ENCODE peak calls at places on chromosome 2, in ten cellular contexts. P, Z, E, Q, G, W, V, X, S and U are unnamed samples.

GRCh38 chr2:60439219-60439974 is 114.1 kb downstream of the BCL11A start:
- DNase-seq in P (no peak), Z (peak), E (peak), Q (no peak), G (no peak), W (peak), V (peak), X (peak), S (peak), U (no peak)

GRCh38 chr2:71896385-71897144 is 251.1 kb downstream of the CYP26B1 start:
- DNase-seq in P (no peak), Z (peak), E (no peak), Q (no peak), G (no peak), W (no peak), V (no peak), X (no peak), S (no peak), U (no peak)

GRCh38 chr2:97712693-97713295 is 582 bp upstream of the ZAP70 start:
- DNase-seq in P (peak), Z (no peak), E (no peak), Q (no peak), G (no peak), W (no peak), V (no peak), X (no peak), S (no peak), U (no peak)

GRCh38 chr2:240567137-240567871 is 980 bp upstream of the RNPEPL1 start:
- DNase-seq in P (peak), Z (no peak), E (peak), Q (no peak), G (no peak), W (no peak), V (peak), X (no peak), S (no peak), U (peak)

GRCh38 chr2:230919240-230919639 is 5.8 kb downstream of the GPR55 start:
- DNase-seq in P (no peak), Z (no peak), E (no peak), Q (no peak), G (no peak), W (no peak), V (no peak), X (no peak), S (no peak), U (peak)

GRCh38 chr2:168635065-168635577 is 167.3 kb upstream of the NOSTRIN start:
- DNase-seq in P (no peak), Z (peak), E (peak), Q (peak), G (no peak), W (no peak), V (no peak), X (no peak), S (no peak), U (no peak)

GRCh38 chr2:174951746-174952145 is 53.4 kb downstream of the CHN1 start:
- DNase-seq in P (no peak), Z (no peak), E (no peak), Q (peak), G (no peak), W (no peak), V (no peak), X (peak), S (no peak), U (no peak)

GRCh38 chr2:71759056-71759455 is 305.7 kb downstream of the DYSF start:
- DNase-seq in P (no peak), Z (no peak), E (no peak), Q (peak), G (no peak), W (no peak), V (no peak), X (peak), S (no peak), U (no peak)

GRCh38 chr2:213246665-213247281 is 37.5 kb upstream of the SPAG16 start:
- DNase-seq in P (peak), Z (no peak), E (peak), Q (peak), G (no peak), W (peak), V (peak), X (no peak), S (peak), U (peak)

GRCh38 chr2:10499911-10500521 is 51.9 kb upstream of the ODC1 start:
- DNase-seq in P (peak), Z (no peak), E (no peak), Q (no peak), G (no peak), W (no peak), V (no peak), X (no peak), S (no peak), U (no peak)

GRCh38 chr2:223494987-223495386 is 107.2 kb downstream of the SCG2 start:
- DNase-seq in P (no peak), Z (no peak), E (no peak), Q (peak), G (no peak), W (no peak), V (no peak), X (no peak), S (no peak), U (no peak)

GRCh38 chr2:201697899-201698298 is 545 bp downstream of the MPP4 start:
- DNase-seq in P (no peak), Z (no peak), E (no peak), Q (peak), G (no peak), W (no peak), V (no peak), X (peak), S (no peak), U (no peak)

GRCh38 chr2:166831930-166832329 is 56.4 kb upstream of the XIRP2 start:
- DNase-seq in P (no peak), Z (no peak), E (no peak), Q (peak), G (no peak), W (no peak), V (no peak), X (no peak), S (no peak), U (no peak)

GRCh38 chr2:19035238-19035637 is 323.2 kb downstream of the OSR1 start:
- DNase-seq in P (no peak), Z (no peak), E (peak), Q (peak), G (no peak), W (no peak), V (no peak), X (peak), S (no peak), U (no peak)

GRCh38 chr2:134124047-134124753 is 129.7 kb upstream of the MGAT5 start:
- DNase-seq in P (no peak), Z (no peak), E (no peak), Q (no peak), G (no peak), W (no peak), V (no peak), X (no peak), S (peak), U (no peak)

GRCh38 chr2:174971868-174972781 is 33.1 kb downstream of the CHN1 start:
- DNase-seq in P (no peak), Z (no peak), E (no peak), Q (peak), G (peak), W (no peak), V (no peak), X (peak), S (no peak), U (no peak)

GRCh38 chr2:158984554-158985207 is 16.2 kb downstream of the TANC1 start:
- DNase-seq in P (no peak), Z (no peak), E (no peak), Q (no peak), G (no peak), W (no peak), V (no peak), X (no peak), S (no peak), U (no peak)

GRCh38 chr2:37984589-37984988 is 59.5 kb downstream of the RMDN2 start:
- DNase-seq in P (no peak), Z (no peak), E (no peak), Q (peak), G (no peak), W (no peak), V (no peak), X (no peak), S (no peak), U (no peak)

GRCh38 chr2:239599299-239599698 is 198.5 kb upstream of the HDAC4 start:
- DNase-seq in P (no peak), Z (no peak), E (peak), Q (no peak), G (no peak), W (no peak), V (no peak), X (no peak), S (no peak), U (no peak)

GRCh38 chr2:71064754-71065621 is 3.5 kb upstream of the NAGK start:
- DNase-seq in P (no peak), Z (no peak), E (no peak), Q (no peak), G (no peak), W (peak), V (peak), X (no peak), S (peak), U (no peak)

GRCh38 chr2:219702796-219703545 is 75.5 kb downstream of the SLC4A3 start:
- DNase-seq in P (no peak), Z (peak), E (no peak), Q (no peak), G (no peak), W (no peak), V (no peak), X (no peak), S (no peak), U (no peak)

GRCh38 chr2:205679410-205680009 is 2.8 kb upstream of the NRP2 start:
- DNase-seq in P (no peak), Z (no peak), E (no peak), Q (no peak), G (no peak), W (no peak), V (no peak), X (no peak), S (no peak), U (no peak)

GRCh38 chr2:111910609-111911277 is 12.3 kb downstream of the MERTK start:
- DNase-seq in P (no peak), Z (peak), E (no peak), Q (no peak), G (no peak), W (no peak), V (no peak), X (no peak), S (no peak), U (no peak)

GRCh38 chr2:41495050-41495449 is 552.8 kb upstream of the PKDCC start:
- DNase-seq in P (no peak), Z (no peak), E (no peak), Q (no peak), G (no peak), W (no peak), V (no peak), X (no peak), S (no peak), U (no peak)

GRCh38 chr2:158666969-158667368 is 128.1 kb upstream of the DAPL1 start:
- DNase-seq in P (no peak), Z (no peak), E (no peak), Q (no peak), G (no peak), W (no peak), V (no peak), X (no peak), S (no peak), U (peak)

GRCh38 chr2:201735486-201735885 is 37.0 kb upstream of the MPP4 start:
- DNase-seq in P (no peak), Z (no peak), E (no peak), Q (no peak), G (no peak), W (no peak), V (no peak), X (no peak), S (no peak), U (no peak)

GRCh38 chr2:54597153-54597827 is 126.2 kb upstream of the EML6 start:
- DNase-seq in P (no peak), Z (no peak), E (no peak), Q (peak), G (no peak), W (no peak), V (no peak), X (no peak), S (no peak), U (no peak)

GRCh38 chr2:41854227-41854626 is 193.6 kb upstream of the PKDCC start:
- DNase-seq in P (no peak), Z (no peak), E (no peak), Q (peak), G (no peak), W (no peak), V (no peak), X (no peak), S (peak), U (no peak)

GRCh38 chr2:216497382-216497781 is 1.3 kb upstream of the RPL37A start:
- DNase-seq in P (no peak), Z (no peak), E (no peak), Q (no peak), G (no peak), W (no peak), V (no peak), X (no peak), S (no peak), U (no peak)
- H3K4me3 ChIP-seq in P (no peak), Z (no peak), E (no peak), Q (peak), G (peak), W (peak), V (peak), X (no peak), S (peak), U (no peak)

GRCh38 chr2:156434461-156435291 is 1.5 kb upstream of the GPD2 start:
- DNase-seq in P (no peak), Z (no peak), E (no peak), Q (peak), G (no peak), W (no peak), V (no peak), X (peak), S (no peak), U (peak)
- H3K27ac ChIP-seq in P (peak), Z (peak), E (peak), Q (peak), G (peak), W (no peak), V (no peak), X (peak), S (no peak), U (no peak)

DNA sequence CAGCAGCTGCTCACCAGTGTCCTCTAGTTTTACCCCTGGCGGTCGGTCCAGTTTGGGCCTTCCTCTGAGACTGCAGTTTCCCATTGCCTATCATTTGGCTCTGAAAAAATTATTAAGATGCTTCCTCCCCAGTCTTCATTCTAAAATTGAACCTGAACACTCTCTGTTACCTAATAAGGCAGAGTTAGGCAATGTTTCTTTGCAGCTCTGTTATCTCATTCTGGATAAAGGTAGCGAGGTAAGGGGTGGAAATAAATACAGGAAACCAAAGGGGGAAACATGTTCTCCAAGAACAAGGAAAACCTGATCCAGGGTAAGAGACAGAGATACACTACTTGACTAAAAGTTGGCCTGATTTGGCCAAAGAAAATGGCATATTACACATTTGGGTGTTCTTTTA is 91.0 kb upstream of the FZD5 start:
- DNase-seq in P (no peak), Z (no peak), E (no peak), Q (no peak), G (no peak), W (no peak), V (no peak), X (no peak), S (no peak), U (no peak)
- H3K4me3 ChIP-seq in P (no peak), Z (no peak), E (no peak), Q (no peak), G (no peak), W (no peak), V (no peak), X (no peak), S (no peak), U (no peak)

GRCh38 chr2:143525536-143525935 is 396.3 kb downstream of the ARHGAP15 start:
- DNase-seq in P (no peak), Z (no peak), E (no peak), Q (no peak), G (no peak), W (no peak), V (no peak), X (no peak), S (peak), U (no peak)
- H3K27ac ChIP-seq in P (no peak), Z (peak), E (no peak), Q (no peak), G (no peak), W (no peak), V (no peak), X (no peak), S (no peak), U (no peak)

GRCh38 chr2:85248741-85249524 is 78.9 kb downstream of the TGOLN2 start:
- DNase-seq in P (no peak), Z (no peak), E (no peak), Q (peak), G (no peak), W (no peak), V (no peak), X (peak), S (no peak), U (no peak)

GRCh38 chr2:85250045-85250444 is 77.7 kb downstream of the TGOLN2 start:
- DNase-seq in P (no peak), Z (no peak), E (no peak), Q (no peak), G (no peak), W (no peak), V (no peak), X (no peak), S (no peak), U (no peak)

GRCh38 chr2:85246348-85246747 is 81.4 kb downstream of the TGOLN2 start:
- DNase-seq in P (no peak), Z (no peak), E (no peak), Q (no peak), G (no peak), W (no peak), V (no peak), X (no peak), S (no peak), U (no peak)

GRCh38 chr2:85245891-85246290 is 81.9 kb downstream of the TGOLN2 start:
- DNase-seq in P (no peak), Z (no peak), E (no peak), Q (no peak), G (no peak), W (no peak), V (no peak), X (no peak), S (no peak), U (no peak)

GRCh38 chr2:85247591-85247990 is 80.2 kb downstream of the TGOLN2 start:
- DNase-seq in P (no peak), Z (no peak), E (no peak), Q (no peak), G (no peak), W (no peak), V (no peak), X (no peak), S (peak), U (no peak)
- H3K4me3 ChIP-seq in P (no peak), Z (no peak), E (no peak), Q (no peak), G (no peak), W (no peak), V (no peak), X (no peak), S (peak), U (no peak)

GRCh38 chr2:232418056-232418455 is 11.4 kb downstream of the ALPG start:
- DNase-seq in P (no peak), Z (no peak), E (no peak), Q (no peak), G (no peak), W (no peak), V (no peak), X (no peak), S (no peak), U (no peak)
- H3K27ac ChIP-seq in P (no peak), Z (no peak), E (no peak), Q (no peak), G (no peak), W (no peak), V (no peak), X (no peak), S (no peak), U (no peak)

DNA sequence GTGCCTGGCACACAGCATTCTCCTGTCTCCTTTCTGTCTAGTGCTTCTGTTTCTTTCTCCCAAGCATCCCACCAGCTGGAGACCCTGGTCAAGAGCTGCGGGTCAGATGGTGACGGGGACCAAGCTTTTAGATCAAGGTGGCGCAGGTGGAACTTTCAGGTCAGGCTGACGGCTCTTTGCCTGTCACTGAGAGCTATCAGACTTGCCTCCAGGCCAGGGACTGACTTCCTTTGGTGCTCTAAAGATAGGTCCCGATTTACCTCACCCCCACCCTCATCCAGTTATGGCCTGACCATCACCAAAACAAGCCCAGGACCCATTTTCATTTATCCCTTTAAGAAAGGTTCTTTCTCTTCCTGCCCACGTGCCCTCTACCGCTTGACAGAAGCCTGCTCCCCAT is 1.2 kb upstream of the EMILIN1 start:
- DNase-seq in P (no peak), Z (no peak), E (no peak), Q (no peak), G (no peak), W (peak), V (no peak), X (no peak), S (no peak), U (no peak)
- H3K4me3 ChIP-seq in P (no peak), Z (no peak), E (no peak), Q (no peak), G (no peak), W (peak), V (no peak), X (no peak), S (no peak), U (no peak)

GRCh38 chr2:85864654-85865053 is 24.1 kb downstream of the ST3GAL5 start:
- DNase-seq in P (no peak), Z (no peak), E (no peak), Q (no peak), G (no peak), W (no peak), V (no peak), X (no peak), S (no peak), U (no peak)
- H3K27ac ChIP-seq in P (no peak), Z (no peak), E (no peak), Q (no peak), G (no peak), W (no peak), V (no peak), X (no peak), S (no peak), U (no peak)

DNA sequence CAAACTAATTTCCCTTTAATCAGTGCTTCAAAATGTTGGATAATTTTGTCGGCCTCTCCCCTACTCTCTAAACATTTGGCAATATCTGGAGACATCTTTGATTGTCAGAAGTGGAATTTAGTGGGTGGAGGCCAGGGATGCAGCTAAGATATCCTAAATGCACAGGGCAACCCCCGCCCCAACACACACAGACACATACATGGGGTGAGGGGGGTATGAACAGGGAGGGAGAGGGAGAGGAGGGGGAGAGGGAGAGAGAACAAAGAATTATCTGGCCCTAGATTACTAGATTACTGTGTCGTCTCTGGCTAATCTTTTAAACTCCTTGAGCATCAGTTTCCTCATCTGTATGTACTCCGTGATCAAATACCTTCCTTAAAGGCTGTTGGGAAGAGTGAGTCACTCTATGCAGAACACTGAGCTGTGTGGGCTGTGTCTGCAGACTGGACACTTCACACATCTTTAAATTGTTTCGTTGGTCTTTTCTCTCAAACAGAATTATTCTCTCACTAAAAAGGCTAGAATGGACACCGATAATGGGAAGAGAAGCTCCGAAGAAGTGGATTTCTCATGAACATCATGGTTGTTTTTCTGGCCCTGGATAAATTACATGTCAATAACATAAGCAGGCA is 2.9 kb downstream of the RNF149 start:
- DNase-seq in P (no peak), Z (no peak), E (no peak), Q (peak), G (no peak), W (no peak), V (no peak), X (peak), S (no peak), U (no peak)
- H3K4me3 ChIP-seq in P (peak), Z (no peak), E (peak), Q (peak), G (no peak), W (peak), V (peak), X (no peak), S (no peak), U (peak)

GRCh38 chr2:30282081-30282480 is 50.7 kb downstream of the LBH start:
- DNase-seq in P (no peak), Z (no peak), E (no peak), Q (no peak), G (no peak), W (no peak), V (no peak), X (no peak), S (peak), U (no peak)
- H3K27ac ChIP-seq in P (no peak), Z (no peak), E (no peak), Q (no peak), G (no peak), W (no peak), V (no peak), X (no peak), S (no peak), U (no peak)